ENCODE peak calls at places on chromosomes 16 and 17, in five cellular contexts. I, U, G, O and S are unnamed samples.

GRCh38 chr17:58006563-58006923 is 503 bp downstream of the SRSF1 start:
- DNase-seq in I (peak; percentile 88), U (peak; percentile 86), G (peak; percentile 56), O (peak; percentile 45), S (no peak)

GRCh38 chr16:66918803-66919568 is at the start of gene CDH16:
- DNase-seq in I (no peak), U (peak; percentile 64), G (no peak), O (no peak), S (no peak)

GRCh38 chr16:52548261-52549010 is 1.5 kb upstream of the TOX3 start:
- DNase-seq in I (no peak), U (no peak), G (no peak), O (no peak), S (peak; percentile 47)

GRCh38 chr17:31489295-31490018 is 98.0 kb downstream of the RAB11FIP4 start:
- DNase-seq in I (no peak), U (peak; percentile 92), G (no peak), O (no peak), S (no peak)

GRCh38 chr17:74325743-74326379 is at the start of gene KIF19:
- DNase-seq in I (no peak), U (peak; percentile 65), G (no peak), O (no peak), S (peak; percentile 92)

GRCh38 chr17:46020998-46021397 is 21.9 kb downstream of the STH start:
- DNase-seq in I (no peak), U (no peak), G (no peak), O (no peak), S (no peak)

GRCh38 chr16:72840591-72841381 is 207.1 kb downstream of the ZFHX3 start:
- DNase-seq in I (no peak), U (no peak), G (no peak), O (no peak), S (peak; percentile 32)

GRCh38 chr17:39196820-39197331 is 593 bp downstream of the CACNB1 start:
- DNase-seq in I (peak; percentile 89), U (peak; percentile 55), G (no peak), O (no peak), S (peak; percentile 58)

GRCh38 chr16:55285586-55285985 is 38.4 kb upstream of the IRX6 start:
- DNase-seq in I (no peak), U (no peak), G (no peak), O (no peak), S (no peak)

GRCh38 chr16:80440691-80441090 is 100.1 kb upstream of the DYNLRB2 start:
- DNase-seq in I (no peak), U (no peak), G (no peak), O (no peak), S (no peak)

GRCh38 chr16:51989637-51990230 is 557.2 kb downstream of the TOX3 start:
- DNase-seq in I (no peak), U (no peak), G (no peak), O (no peak), S (no peak)

GRCh38 chr16:78684040-78684611 is 584.7 kb downstream of the WWOX start:
- DNase-seq in I (peak; percentile 88), U (peak; percentile 54), G (peak; percentile 24), O (no peak), S (no peak)

GRCh38 chr16:67173808-67174705 is 3.7 kb downstream of the NOL3 start:
- DNase-seq in I (peak; percentile 97), U (peak; percentile 94), G (peak; percentile 72), O (peak; percentile 34), S (peak; percentile 80)

GRCh38 chr16:55809386-55809785 is 23.5 kb downstream of the CES1 start:
- DNase-seq in I (no peak), U (peak; percentile 27), G (no peak), O (no peak), S (no peak)

GRCh38 chr16:12868169-12868568 is 33.2 kb upstream of the SHISA9 start:
- DNase-seq in I (no peak), U (no peak), G (no peak), O (no peak), S (no peak)

GRCh38 chr16:85420501-85421337 is 192.4 kb upstream of the GSE1 start:
- DNase-seq in I (no peak), U (peak; percentile 76), G (no peak), O (no peak), S (peak; percentile 92)

GRCh38 chr16:81738831-81739496 is 40.1 kb upstream of the PLCG2 start:
- DNase-seq in I (peak; percentile 79), U (peak; percentile 91), G (no peak), O (no peak), S (no peak)

GRCh38 chr17:48541574-48542113 is 3.3 kb downstream of the HOXB2 start:
- DNase-seq in I (no peak), U (peak; percentile 56), G (no peak), O (no peak), S (peak; percentile 78)

GRCh38 chr16:27726621-27727275 is 176.8 kb downstream of the KATNIP start:
- DNase-seq in I (no peak), U (no peak), G (no peak), O (no peak), S (no peak)

GRCh38 chr17:27535178-27535928 is 79.1 kb downstream of the KSR1 start:
- DNase-seq in I (peak; percentile 43), U (peak; percentile 75), G (no peak), O (no peak), S (no peak)

GRCh38 chr16:85454171-85454883 is 158.8 kb upstream of the GSE1 start:
- DNase-seq in I (no peak), U (no peak), G (no peak), O (no peak), S (no peak)

GRCh38 chr16:4681471-4682083 is 11.8 kb upstream of the NUDT16L1 start:
- DNase-seq in I (no peak), U (no peak), G (no peak), O (no peak), S (no peak)

GRCh38 chr16:70788668-70789161 is 12.2 kb downstream of the VAC14 start:
- DNase-seq in I (no peak), U (no peak), G (no peak), O (no peak), S (no peak)

GRCh38 chr16:65373095-65373494 is 251.2 kb upstream of the CDH11 start:
- DNase-seq in I (no peak), U (no peak), G (no peak), O (no peak), S (no peak)

GRCh38 chr17:39752241-39752831 is 14.6 kb downstream of the GRB7 start:
- DNase-seq in I (peak; percentile 47), U (peak; percentile 44), G (no peak), O (no peak), S (peak; percentile 13)

GRCh38 chr16:11306997-11307638 is 26.0 kb upstream of the PRM1 start:
- DNase-seq in I (no peak), U (no peak), G (no peak), O (no peak), S (no peak)

GRCh38 chr17:82014432-82014831 is 8.2 kb downstream of the CENPX start:
- DNase-seq in I (no peak), U (no peak), G (no peak), O (no peak), S (no peak)

GRCh38 chr17:9206989-9207317 is 185.6 kb downstream of the NTN1 start:
- DNase-seq in I (no peak), U (peak; percentile 74), G (no peak), O (no peak), S (no peak)

GRCh38 chr17:15260376-15261062 is 4.6 kb downstream of the PMP22 start:
- DNase-seq in I (peak; percentile 94), U (peak; percentile 88), G (peak; percentile 76), O (peak; percentile 68), S (peak; percentile 80)

GRCh38 chr17:410674-411401 is 58.2 kb upstream of the RPH3AL start:
- DNase-seq in I (no peak), U (no peak), G (no peak), O (no peak), S (no peak)
- TF ChIP-seq CTCF in I (no peak), U (peak; percentile 5), G (no peak), O (no peak), S (no peak)

GRCh38 chr16:637081-638018 is 1.2 kb upstream of the METTL26 start:
- DNase-seq in I (peak; percentile 94), U (peak; percentile 95), G (peak; percentile 89), O (peak; percentile 72), S (peak; percentile 100)

GRCh38 chr16:634996-635395 is 1.1 kb downstream of the METTL26 start:
- DNase-seq in I (no peak), U (no peak), G (no peak), O (no peak), S (peak; percentile 29)

GRCh38 chr16:635573-636205 is 416 bp downstream of the METTL26 start:
- DNase-seq in I (no peak), U (no peak), G (no peak), O (no peak), S (peak; percentile 39)

GRCh38 chr16:638034-638543 is 2.0 kb upstream of the METTL26 start:
- DNase-seq in I (no peak), U (no peak), G (no peak), O (no peak), S (no peak)

GRCh38 chr16:636206-637080 is at the start of gene METTL26:
- DNase-seq in I (peak; percentile 97), U (peak; percentile 98), G (peak; percentile 94), O (peak; percentile 78), S (peak; percentile 99)
- TF ChIP-seq CTCF in I (no peak), U (peak; percentile 49), G (peak; percentile 44), O (no peak), S (no peak)

GRCh38 chr17:12729086-12729485 is 60.2 kb upstream of the ARHGAP44 start:
- DNase-seq in I (no peak), U (no peak), G (no peak), O (no peak), S (no peak)

GRCh38 chr17:12727076-12727750 is 61.5 kb downstream of the MYOCD start:
- DNase-seq in I (no peak), U (no peak), G (no peak), O (peak; percentile 87), S (no peak)

GRCh38 chr17:12730421-12730820 is 58.9 kb upstream of the ARHGAP44 start:
- DNase-seq in I (no peak), U (no peak), G (no peak), O (no peak), S (no peak)

GRCh38 chr17:12726131-12726530 is 60.4 kb downstream of the MYOCD start:
- DNase-seq in I (no peak), U (no peak), G (no peak), O (no peak), S (no peak)

GRCh38 chr17:12727881-12728280 is 61.4 kb upstream of the ARHGAP44 start:
- DNase-seq in I (no peak), U (no peak), G (no peak), O (no peak), S (no peak)
- TF ChIP-seq CTCF in I (no peak), U (no peak), G (no peak), O (no peak), S (no peak)

DNA sequence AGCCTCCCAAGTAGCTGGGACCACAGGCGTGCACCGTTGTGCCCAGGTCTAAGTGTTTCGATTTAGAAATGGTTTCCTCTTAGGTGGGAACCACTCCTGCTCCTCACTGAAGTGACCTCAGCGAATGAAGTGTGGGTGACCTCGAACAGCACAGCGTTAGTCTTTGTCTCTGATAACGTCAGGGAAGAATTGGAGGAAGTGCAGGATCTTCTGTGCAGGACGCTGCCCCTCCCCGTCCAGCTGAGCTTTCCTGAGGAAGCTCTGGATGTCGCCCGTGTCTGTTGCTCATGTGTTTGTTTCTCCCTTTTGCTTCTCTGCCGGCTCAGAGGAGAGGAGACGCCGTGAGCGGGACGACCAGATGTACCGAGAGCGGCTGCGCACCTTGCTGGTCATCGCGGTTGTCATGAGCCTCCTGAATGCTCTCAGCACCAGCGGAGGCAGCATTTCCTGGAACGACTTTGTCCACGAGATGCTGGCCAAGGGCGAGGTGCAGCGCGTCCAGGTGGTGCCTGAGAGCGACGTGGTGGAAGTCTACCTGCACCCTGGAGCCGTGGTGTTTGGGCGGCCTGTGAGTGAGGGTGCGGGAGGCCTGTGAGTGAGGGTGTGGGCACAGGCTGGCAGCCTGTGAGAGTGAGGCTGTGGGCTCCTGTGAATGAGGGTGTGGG is 15.6 kb downstream of the SPG7 start:
- DNase-seq in I (no peak), U (no peak), G (no peak), O (no peak), S (no peak)
- TF ChIP-seq CTCF in I (no peak), U (no peak), G (no peak), O (no peak), S (no peak)